ENCODE peak calls at places on chromosomes 1 and 21, in five cellular contexts. G, M, S, T and O are unnamed samples.

GRCh38 chr1:204900721-204901120 is 30.1 kb downstream of the NFASC start:
- DNase-seq in G (no peak), S (no peak), M (no peak), T (no peak), O (no peak)

GRCh38 chr1:234355782-234356510 is 17.3 kb upstream of the COA6 start:
- DNase-seq in T (no peak), G (no peak), M (no peak), S (no peak), O (no peak)

GRCh38 chr21:45263534-45263933 is 24.2 kb downstream of the POFUT2 start:
- DNase-seq in M (no peak), T (no peak), S (no peak), G (no peak), O (no peak)

GRCh38 chr1:204920967-204921366 is 50.3 kb downstream of the NFASC start:
- DNase-seq in S (no peak), M (no peak), G (no peak), T (no peak), O (no peak)

GRCh38 chr1:2014726-2015382 is 4.3 kb upstream of the GABRD start:
- DNase-seq in G (no peak), S (no peak), M (peak; percentile 72), T (no peak), O (no peak)

GRCh38 chr1:201147396-201148015 is 6.8 kb downstream of the TMEM9 start:
- DNase-seq in M (no peak), G (no peak), S (no peak), T (no peak), O (no peak)

GRCh38 chr1:153577624-153578051 is 12.0 kb upstream of the S100A2 start:
- DNase-seq in S (no peak), M (no peak), G (no peak), T (no peak), O (no peak)

GRCh38 chr1:228231192-228231591 is 23.3 kb downstream of the OBSCN start:
- DNase-seq in G (no peak), S (no peak), M (no peak), T (no peak), O (no peak)

GRCh38 chr1:41742219-41742618 is 176.5 kb downstream of the HIVEP3 start:
- DNase-seq in T (no peak), G (no peak), S (peak; percentile 70), M (no peak), O (peak; percentile 29)

GRCh38 chr1:243394610-243395490 is 139.0 kb downstream of the SDCCAG8 start:
- DNase-seq in S (no peak), T (no peak), M (no peak), G (no peak), O (no peak)

GRCh38 chr1:21590116-21590905 is 78.8 kb downstream of the RAP1GAP start:
- DNase-seq in M (no peak), G (no peak), T (no peak), S (no peak), O (no peak)

GRCh38 chr1:19623523-19623922 is 20.6 kb upstream of the NBL1 start:
- DNase-seq in T (no peak), M (no peak), S (no peak), G (no peak), O (no peak)

GRCh38 chr21:43842742-43843141 is 22.3 kb upstream of the AGPAT3 start:
- DNase-seq in T (no peak), G (no peak), S (no peak), M (no peak), O (no peak)

GRCh38 chr1:107680579-107680985 is 284.4 kb downstream of the VAV3 start:
- DNase-seq in T (no peak), G (no peak), S (no peak), M (peak; percentile 33), O (no peak)

GRCh38 chr21:28444131-28444530 is 548.5 kb downstream of the LTN1 start:
- DNase-seq in M (no peak), T (no peak), S (no peak), G (no peak), O (no peak)

GRCh38 chr1:75133754-75134655 is at the start of gene LHX8:
- DNase-seq in M (no peak), T (no peak), G (no peak), S (no peak), O (peak; percentile 94)

GRCh38 chr1:85374160-85374559 is 90.8 kb downstream of the DDAH1 start:
- DNase-seq in M (peak; percentile 85), T (no peak), S (peak; percentile 60), G (no peak), O (no peak)

GRCh38 chr1:216822480-216822879 is 99.3 kb upstream of the ESRRG start:
- DNase-seq in T (no peak), G (no peak), S (no peak), M (no peak), O (no peak)

GRCh38 chr1:50373532-50373931 is 49.7 kb downstream of the DMRTA2 start:
- DNase-seq in S (no peak), M (no peak), G (no peak), T (no peak), O (no peak)

GRCh38 chr1:219940707-219941106 is 12.3 kb upstream of the SLC30A10 start:
- DNase-seq in M (no peak), G (no peak), T (no peak), S (no peak), O (no peak)

GRCh38 chr1:110928904-110929303 is 34.8 kb downstream of the LRIF1 start:
- DNase-seq in M (no peak), S (no peak), G (no peak), T (no peak), O (no peak)

GRCh38 chr1:14970115-14970798 is 183.3 kb upstream of the TMEM51 start:
- DNase-seq in T (no peak), M (peak; percentile 93), G (peak; percentile 83), S (no peak), O (peak; percentile 88)

GRCh38 chr1:192654607-192655389 is 18.9 kb downstream of the RGS13 start:
- DNase-seq in S (peak; percentile 82), T (no peak), M (peak; percentile 32), G (no peak), O (no peak)

GRCh38 chr1:183881387-183882084 is 76.6 kb downstream of the RGL1 start:
- DNase-seq in S (peak; percentile 71), G (no peak), T (no peak), M (peak; percentile 83), O (no peak)

GRCh38 chr1:22850281-22850680 is 122.4 kb downstream of the LACTBL1 start:
- DNase-seq in M (no peak), G (no peak), S (no peak), T (no peak), O (no peak)

GRCh38 chr1:203406446-203407045 is 55.6 kb upstream of the FMOD start:
- DNase-seq in S (no peak), T (no peak), G (peak; percentile 56), M (no peak), O (no peak)

GRCh38 chr1:58813361-58813760 is 29.5 kb upstream of the JUN start:
- DNase-seq in T (no peak), S (no peak), M (no peak), G (no peak), O (no peak)

GRCh38 chr1:85330711-85331290 is 54.4 kb upstream of the BCL10 start:
- DNase-seq in T (no peak), S (peak; percentile 91), G (peak; percentile 55), M (peak; percentile 78), O (peak; percentile 91)

GRCh38 chr1:112716133-112716720 is 1.1 kb upstream of the PPM1J start:
- DNase-seq in T (peak; percentile 70), S (peak; percentile 62), G (peak; percentile 88), M (peak; percentile 91), O (peak; percentile 79)

GRCh38 chr1:245871881-245872280 is 635.2 kb downstream of the SMYD3 start:
- DNase-seq in G (no peak), M (no peak), S (no peak), T (no peak), O (peak; percentile 87)

GRCh38 chr1:17581389-17582123 is 42.1 kb downstream of the ARHGEF10L start:
- DNase-seq in M (no peak), G (no peak), S (no peak), T (no peak), O (no peak)

GRCh38 chr1:205568135-205568468 is 63.6 kb downstream of the CDK18 start:
- DNase-seq in M (no peak), S (no peak), T (no peak), G (no peak), O (no peak)

GRCh38 chr1:208251015-208251414 is 6.8 kb upstream of the PLXNA2 start:
- DNase-seq in M (no peak), G (no peak), T (no peak), S (no peak), O (no peak)

GRCh38 chr1:234601217-234602017 is 8.6 kb downstream of the IRF2BP2 start:
- DNase-seq in M (peak; percentile 72), G (no peak), T (no peak), S (no peak), O (no peak)

GRCh38 chr1:1908506-1908791 is 6.6 kb upstream of the CALML6 start:
- DNase-seq in T (no peak), M (no peak), S (no peak), G (no peak), O (no peak)